ENCODE peak calls at places on chromosomes 16 and 17, in five cellular contexts. U, R, G, Q and Y are unnamed samples.

GRCh38 chr16:30977502-30977901 is 7.5 kb upstream of the HSD3B7 start:
- DNase-seq in U (no peak), R (no peak), G (no peak), Q (no peak), Y (no peak)

GRCh38 chr17:66299721-66300120 is 2.7 kb upstream of the PRKCA start:
- DNase-seq in U (no peak), R (no peak), G (no peak), Q (no peak), Y (no peak)

GRCh38 chr17:31401456-31402254 is 10.2 kb downstream of the RAB11FIP4 start:
- DNase-seq in U (no peak), R (no peak), G (no peak), Q (no peak), Y (no peak)

GRCh38 chr16:85902366-85903155 is 3.6 kb downstream of the IRF8 start:
- DNase-seq in U (no peak), R (no peak), G (no peak), Q (no peak), Y (peak; percentile 22)

GRCh38 chr17:57862410-57862989 is 12.7 kb upstream of the MRPS23 start:
- DNase-seq in U (no peak), R (no peak), G (no peak), Q (no peak), Y (no peak)

GRCh38 chr16:70630960-70631745 is 15.2 kb upstream of the IL34 start:
- DNase-seq in U (no peak), R (no peak), G (no peak), Q (no peak), Y (no peak)

GRCh38 chr16:70563571-70563970 is 40.0 kb downstream of the SF3B3 start:
- DNase-seq in U (no peak), R (no peak), G (no peak), Q (no peak), Y (no peak)

GRCh38 chr17:38601539-38602351 is 4.0 kb downstream of the SRCIN1 start:
- DNase-seq in U (no peak), R (no peak), G (no peak), Q (no peak), Y (peak; percentile 66)

GRCh38 chr17:1711804-1712203 is 1.6 kb upstream of the TLCD2 start:
- DNase-seq in U (no peak), R (no peak), G (no peak), Q (no peak), Y (no peak)

GRCh38 chr17:73628642-73629552 is 15.3 kb downstream of the SDK2 start:
- DNase-seq in U (no peak), R (no peak), G (no peak), Q (no peak), Y (no peak)

GRCh38 chr16:84228321-84228838 is 11.4 kb downstream of the KCNG4 start:
- DNase-seq in U (peak; percentile 86), R (peak; percentile 82), G (peak; percentile 82), Q (no peak), Y (peak; percentile 94)

GRCh38 chr17:14553847-14554246 is 253.0 kb downstream of the HS3ST3B1 start:
- DNase-seq in U (no peak), R (no peak), G (no peak), Q (no peak), Y (no peak)
- TF ChIP-seq CTCF in U (no peak), R (no peak), G (no peak), Q (no peak), Y (no peak)

GRCh38 chr17:41287050-41287449 is 11.6 kb downstream of the KRTAP9-7 start:
- DNase-seq in U (no peak), R (no peak), G (no peak), Q (no peak), Y (no peak)

GRCh38 chr17:41284043-41284442 is 8.5 kb downstream of the KRTAP9-7 start:
- DNase-seq in U (no peak), R (no peak), G (no peak), Q (no peak), Y (no peak)

GRCh38 chr17:41284546-41284945 is 9.0 kb downstream of the KRTAP9-7 start:
- DNase-seq in U (no peak), R (no peak), G (no peak), Q (no peak), Y (no peak)
- H3K27ac ChIP-seq in U (no peak overlapping the region), R (no peak overlapping the region), G (no peak overlapping the region), Q (no peak overlapping the region), Y (no peak overlapping the region)

GRCh38 chr17:35423761-35424160 is 8.5 kb downstream of the SLFN12 start:
- DNase-seq in U (no peak), R (peak; percentile 36), G (no peak), Q (no peak), Y (peak; percentile 20)
- H3K4me3 ChIP-seq in U (no peak overlapping the region), R (no peak overlapping the region), G (no peak overlapping the region), Q (no peak overlapping the region), Y (no peak overlapping the region)

DNA sequence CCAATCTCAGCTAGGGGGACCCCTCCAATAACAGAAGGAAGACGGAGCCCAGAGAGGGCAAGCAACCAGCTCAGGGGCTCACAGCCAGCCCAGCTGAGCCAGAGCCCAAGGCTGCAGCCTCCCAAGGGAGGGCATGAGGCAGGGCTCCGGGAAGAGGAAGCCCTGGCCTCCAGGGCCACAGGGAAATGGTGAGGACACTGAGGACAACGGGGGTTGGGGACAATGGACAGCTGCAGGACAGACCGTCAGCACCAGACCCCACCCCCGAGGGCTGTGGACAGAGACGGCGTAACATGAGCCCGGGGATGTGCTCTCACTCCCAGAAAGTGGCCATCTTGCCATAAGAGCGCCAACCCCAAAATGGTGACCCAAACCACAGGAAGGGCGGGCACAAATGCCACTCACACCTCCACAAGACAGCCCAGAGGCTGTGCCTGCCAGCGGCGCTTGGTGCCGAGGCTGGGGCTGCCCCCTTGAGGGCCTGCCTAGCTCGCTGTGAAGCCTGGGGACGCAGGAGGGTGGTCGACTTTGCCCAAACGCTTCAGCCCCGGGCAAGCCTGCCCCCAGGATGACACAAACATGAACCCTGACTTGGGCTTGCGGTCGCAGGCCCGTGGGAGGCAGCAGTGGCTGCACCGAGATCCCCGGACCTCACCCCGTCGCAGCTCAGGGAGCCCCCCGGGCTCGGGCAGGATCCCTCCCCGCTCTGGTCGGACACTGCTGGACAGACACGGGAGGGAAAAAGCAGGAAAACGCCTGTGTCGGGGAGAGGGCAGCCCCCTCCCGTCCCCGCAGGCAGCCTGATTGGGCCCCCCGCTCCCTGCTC is 10.5 kb downstream of the PIMREG start:
- DNase-seq in U (no peak), R (no peak), G (no peak), Q (no peak), Y (no peak)
- TF ChIP-seq CTCF in U (no peak), R (no peak), G (no peak), Q (no peak), Y (no peak)